ENCODE peak calls at places on chromosomes 2 and 18, in four cellular contexts. B is neuronal stem cell, R is IMR-90, H is H1. S is an unnamed sample.

GRCh38 chr2:29293830-29294438 is 178.7 kb downstream of the CLIP4 start:
- DNase-seq in B (peak), R (peak), H (no peak), S (peak)

GRCh38 chr18:23828426-23828825 is 139.2 kb downstream of the LAMA3 start:
- DNase-seq in B (no peak), R (peak), H (no peak), S (peak)

GRCh38 chr18:39946623-39947061 is 2008.4 kb upstream of the PIK3C3 start:
- DNase-seq in B (no peak), R (peak), H (no peak), S (peak)

GRCh38 chr2:12606472-12607000 is 110.2 kb upstream of the TRIB2 start:
- DNase-seq in B (no peak), R (peak), H (no peak), S (peak)

GRCh38 chr18:29840101-29840500 is 1202.4 kb downstream of the DSC3 start:
- DNase-seq in B (no peak), R (peak), H (no peak), S (peak)

GRCh38 chr2:53820711-53821110 is 33.9 kb downstream of the ERLEC1 start:
- DNase-seq in B (no peak), R (peak), H (no peak), S (no peak)

GRCh38 chr18:6406075-6406909 is 8.4 kb downstream of the L3MBTL4 start:
- DNase-seq in B (no peak), R (peak), H (no peak), S (peak)

GRCh38 chr2:27921880-27922589 is 31.5 kb downstream of the BABAM2 start:
- DNase-seq in B (no peak), R (no peak), H (no peak), S (no peak)

DNA sequence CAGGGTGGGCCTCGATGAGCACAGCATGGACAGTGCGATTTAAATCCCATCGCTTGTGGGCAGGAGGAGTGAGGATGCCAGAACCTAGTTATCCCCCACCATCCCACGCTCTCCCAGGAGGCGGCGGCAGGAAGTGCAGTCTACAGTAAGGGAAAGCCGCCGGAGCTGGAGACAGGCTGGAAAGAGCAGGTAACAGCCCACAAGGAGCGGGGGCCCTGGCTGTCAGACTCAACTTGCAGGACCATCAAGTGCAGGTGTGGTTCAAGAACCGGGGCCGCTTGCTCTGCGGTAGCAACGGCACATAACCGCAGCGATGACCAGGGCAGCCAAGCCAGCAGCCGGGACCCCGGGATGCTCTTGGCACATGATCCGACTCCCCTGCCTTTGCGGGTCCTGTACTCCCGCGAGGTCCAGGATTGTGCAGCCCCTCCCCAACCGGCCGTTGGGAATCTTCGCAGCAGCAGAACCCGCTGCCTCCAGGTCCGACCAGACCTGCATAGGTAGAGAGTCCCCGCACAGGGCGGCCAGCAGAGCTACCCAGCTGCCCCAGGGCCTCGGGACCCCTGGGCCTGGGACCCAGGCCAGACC is 82.1 kb downstream of the BIN1 start:
- DNase-seq in B (peak), R (peak), H (peak), S (peak)
- H3K23ac ChIP-seq in B (peak), R (no peak), H (no peak), S (no peak)

GRCh38 chr18:34909637-34910364 is 131.4 kb upstream of the MAPRE2 start:
- DNase-seq in B (no peak), R (peak), H (no peak), S (peak)
- H2BK120ac ChIP-seq in B (no peak), R (peak), H (no peak), S (no peak)

GRCh38 chr2:70143314-70144150 is 47.3 kb downstream of the C2orf42 start:
- DNase-seq in B (no peak), R (peak), H (no peak), S (peak)
- H3K14ac ChIP-seq in B (no peak), R (peak), H (no peak), S (no peak)

DNA sequence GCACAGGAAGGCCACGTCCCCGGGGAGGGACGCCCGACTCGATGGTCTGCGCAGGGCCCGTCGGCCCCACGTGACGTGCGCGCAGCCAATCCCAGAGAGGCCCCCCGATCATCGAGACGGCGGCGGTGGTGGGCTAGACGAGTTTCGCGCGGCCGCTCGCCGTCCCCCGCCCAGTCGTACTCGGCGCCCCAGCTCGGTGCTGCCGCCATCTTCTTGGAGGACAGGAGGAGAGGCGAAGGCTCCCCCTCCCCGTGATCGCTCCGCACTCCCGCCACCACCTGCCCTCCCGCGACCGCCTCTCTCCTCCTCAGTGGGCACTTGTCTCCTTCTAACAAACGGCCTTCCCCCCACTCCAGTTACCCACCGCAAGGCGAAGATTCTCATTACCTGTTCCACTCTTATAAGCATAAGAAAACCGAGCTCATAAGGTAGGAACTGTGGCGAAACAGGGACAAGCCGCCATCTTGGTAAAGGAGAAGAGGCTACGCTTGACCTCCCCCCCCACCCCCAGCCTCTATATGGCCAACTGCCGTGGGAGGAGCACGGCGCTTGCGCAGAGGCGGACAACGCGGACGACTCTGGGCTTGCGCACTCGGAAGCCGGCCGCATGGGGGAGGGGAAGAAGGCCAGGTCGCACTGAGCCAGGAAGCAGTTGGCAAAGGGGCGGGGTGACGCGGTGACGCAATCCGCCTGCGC is at the start of gene HDLBP:
- DNase-seq in B (peak), R (peak), H (peak), S (peak)
- H3K23ac ChIP-seq in B (peak), R (peak), H (no peak), S (peak)

DNA sequence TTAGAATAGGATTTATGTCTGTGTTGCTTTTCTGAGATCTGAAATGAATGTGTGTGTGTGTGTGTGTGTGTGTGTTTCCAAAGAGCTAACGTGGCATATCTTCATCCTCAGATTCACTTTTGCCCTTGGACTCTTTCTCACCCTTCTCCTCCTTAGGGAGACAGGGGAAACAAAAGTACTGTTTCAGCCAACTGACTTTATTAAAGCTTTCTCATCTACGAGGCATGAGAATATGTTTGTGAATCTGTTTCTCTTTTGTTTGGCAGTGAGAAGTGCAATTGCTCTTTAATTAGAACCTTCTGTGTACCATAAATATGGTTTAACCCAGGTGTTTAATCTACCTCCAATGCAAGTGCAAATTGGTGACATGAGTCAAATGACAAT is 186.5 kb upstream of the COL3A1 start:
- DNase-seq in B (no peak), R (no peak), H (no peak), S (peak)
- H2BK120ac ChIP-seq in B (no peak), R (peak), H (no peak), S (peak)

DNA sequence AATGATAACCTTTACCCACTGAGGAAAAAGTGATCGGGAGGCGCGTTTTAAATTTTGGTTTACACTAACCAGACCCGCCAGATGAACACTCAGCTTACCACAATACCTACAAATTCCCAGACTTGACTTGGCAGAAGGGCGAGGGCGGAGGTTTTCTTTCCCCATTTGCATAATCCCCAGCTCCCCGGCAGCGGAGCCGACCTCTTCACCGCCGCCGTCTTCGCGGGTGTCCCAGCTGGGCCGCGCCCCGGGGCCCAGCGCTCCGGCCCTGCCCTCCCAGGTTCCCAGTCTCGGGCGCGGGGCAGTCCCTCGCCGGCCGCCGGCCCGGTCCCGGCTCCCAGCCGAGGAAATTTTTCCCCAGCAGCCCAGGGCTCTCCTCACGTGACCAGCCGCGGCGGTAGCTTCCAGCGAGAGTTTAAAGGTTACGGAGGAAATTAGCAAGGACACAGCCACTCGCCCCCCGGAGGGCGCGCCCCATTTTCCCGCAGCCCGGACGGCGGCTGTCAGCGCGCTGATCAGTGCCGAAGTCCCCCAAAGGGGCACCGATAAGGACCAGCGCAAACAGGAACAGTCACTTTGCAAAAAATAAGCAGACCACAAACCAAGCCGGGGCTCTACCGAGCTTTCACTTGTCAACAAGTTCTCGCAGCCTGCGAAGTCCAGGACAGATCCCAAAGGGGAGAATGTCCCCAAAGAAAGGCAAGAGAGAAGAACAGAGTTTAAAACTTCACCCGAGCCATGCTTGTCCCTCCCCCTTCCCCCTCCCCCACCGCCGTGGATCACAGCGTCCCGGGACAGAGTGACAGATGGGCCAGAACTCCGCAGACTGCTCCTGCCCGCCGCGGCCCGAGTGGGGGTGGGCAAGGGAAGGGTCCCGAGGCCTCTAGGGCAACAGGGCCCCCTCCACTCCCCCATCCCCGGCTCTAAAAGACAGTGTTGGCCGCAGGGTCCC is 1.3 kb upstream of the PRKCE start:
- DNase-seq in B (peak), R (peak), H (no peak), S (peak)
- H3K14ac ChIP-seq in B (no peak), R (peak), H (no peak), S (peak)

DNA sequence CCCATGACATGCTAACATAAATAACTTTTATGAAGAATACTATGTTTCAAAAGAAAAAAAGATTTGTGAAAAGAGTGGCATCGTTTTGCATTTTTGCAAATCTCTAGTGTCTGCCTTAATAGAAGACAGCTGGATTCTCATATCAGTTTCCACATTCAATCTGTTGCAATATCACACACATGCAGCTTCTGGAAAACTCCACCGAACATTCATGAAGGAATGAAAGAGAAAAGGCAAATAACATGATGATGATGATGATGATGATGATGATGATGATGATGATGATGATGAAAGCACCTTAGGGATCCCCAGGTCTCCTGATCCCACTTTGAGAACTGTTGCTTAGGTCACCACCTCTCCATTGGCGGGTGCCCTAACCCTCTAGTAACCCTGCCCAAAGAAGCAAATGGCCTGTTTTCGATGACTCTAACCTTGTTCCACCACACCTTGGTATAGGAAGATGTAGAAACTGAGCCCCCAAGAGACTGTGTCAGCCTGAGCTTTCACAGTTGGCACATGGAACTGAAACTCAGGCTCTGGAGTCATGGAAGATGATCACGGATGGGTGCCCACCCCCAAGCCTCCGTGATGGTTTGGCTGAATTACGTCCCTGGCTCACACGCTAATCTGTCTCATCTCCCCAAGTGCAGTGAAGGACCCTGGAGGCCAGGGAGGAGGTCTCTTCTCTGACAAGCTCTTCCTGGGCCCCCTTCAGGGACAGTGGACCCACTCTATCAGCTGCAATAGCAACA is 80.1 kb upstream of the SMAD7 start:
- DNase-seq in B (no peak), R (no peak), H (no peak), S (no peak)
- H3K23ac ChIP-seq in B (no peak), R (no peak), H (no peak), S (no peak)

DNA sequence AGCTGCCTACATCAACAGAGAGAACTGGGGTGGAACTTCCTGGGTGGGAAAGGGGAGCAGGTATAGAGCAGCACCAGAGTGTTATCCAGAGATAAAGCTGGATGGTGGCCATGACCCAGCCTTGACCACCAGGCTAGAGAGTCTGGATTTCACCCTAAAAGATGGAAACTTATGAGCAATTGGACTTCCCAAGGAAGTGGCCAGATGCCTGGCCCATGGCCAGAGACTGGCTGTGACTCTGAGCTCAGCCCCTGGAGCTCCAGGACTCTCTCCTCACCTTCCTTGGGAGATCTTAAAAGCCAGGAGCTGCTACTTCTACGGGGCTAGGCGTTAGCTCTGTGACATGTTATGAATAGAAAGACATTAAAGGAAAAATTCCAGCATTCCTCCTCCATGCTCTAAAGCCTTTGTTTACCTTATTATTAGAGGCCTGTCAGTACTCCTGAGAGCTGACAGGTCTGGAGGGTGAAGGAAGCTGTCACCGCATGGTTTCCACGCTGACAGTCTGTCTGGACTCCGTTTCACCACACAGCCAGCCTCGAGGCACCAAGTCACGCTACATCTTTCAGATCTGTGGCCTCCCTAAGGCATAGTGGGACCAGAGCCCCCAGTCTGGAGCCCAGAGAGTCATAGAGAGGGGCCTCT is 260.0 kb upstream of the SIX2 start:
- DNase-seq in B (no peak), R (peak), H (no peak), S (no peak)
- H2BK120ac ChIP-seq in B (no peak), R (no peak), H (no peak), S (no peak)

S was measured in mesenchymal stem cell.